ENCODE peak calls at places on chromosomes 12 and 14, in six cellular contexts. H, I, A, J, C and R are unnamed samples.

GRCh38 chr12:97404549-97404948 is 58.1 kb upstream of the RMST start:
- DNase-seq in C (no peak), I (no peak), H (no peak), J (peak; percentile 0), A (peak; percentile 78), R (peak; percentile 56)

GRCh38 chr12:66813137-66813867 is 134.4 kb upstream of the GRIP1 start:
- DNase-seq in H (no peak), C (no peak), J (no peak), I (no peak), A (no peak), R (no peak)

GRCh38 chr12:131218291-131219172 is 264.8 kb downstream of the ADGRD1 start:
- DNase-seq in J (no peak), A (peak; percentile 41), H (no peak), I (no peak), C (no peak), R (peak; percentile 53)

GRCh38 chr12:4780624-4781023 is 60.4 kb downstream of the GALNT8 start:
- DNase-seq in I (no peak), A (no peak), C (no peak), J (no peak), H (peak; percentile 76), R (no peak)

GRCh38 chr12:95701722-95702418 is 88.7 kb downstream of the NTN4 start:
- DNase-seq in J (no peak), I (no peak), H (peak; percentile 31), A (no peak), C (no peak), R (no peak)

GRCh38 chr12:94092516-94093241 is 55.7 kb upstream of the PLXNC1 start:
- DNase-seq in C (no peak), H (peak; percentile 69), J (peak; percentile 36), A (no peak), I (no peak), R (no peak)

GRCh38 chr12:49664167-49664566 is 40.8 kb downstream of the PRPF40B start:
- DNase-seq in H (no peak), A (no peak), C (no peak), I (no peak), J (no peak), R (no peak)

GRCh38 chr14:55948399-55948798 is 169.8 kb upstream of the PELI2 start:
- DNase-seq in A (peak; percentile 60), I (no peak), H (no peak), C (no peak), J (no peak), R (no peak)

GRCh38 chr14:79587194-79587593 is 624.1 kb downstream of the DIO2 start:
- DNase-seq in I (no peak), A (no peak), C (no peak), J (no peak), H (no peak), R (no peak)

GRCh38 chr14:79587875-79588274 is 623.4 kb downstream of the DIO2 start:
- DNase-seq in J (no peak), A (no peak), I (no peak), H (no peak), C (no peak), R (no peak)

GRCh38 chr14:79584679-79585078 is 626.6 kb downstream of the DIO2 start:
- DNase-seq in C (peak; percentile 86), H (no peak), I (no peak), A (no peak), J (peak; percentile 91), R (no peak)

GRCh38 chr14:79585845-79586244 is 625.5 kb downstream of the DIO2 start:
- DNase-seq in A (no peak), I (no peak), J (peak; percentile 76), C (no peak), H (no peak), R (no peak)

DNA sequence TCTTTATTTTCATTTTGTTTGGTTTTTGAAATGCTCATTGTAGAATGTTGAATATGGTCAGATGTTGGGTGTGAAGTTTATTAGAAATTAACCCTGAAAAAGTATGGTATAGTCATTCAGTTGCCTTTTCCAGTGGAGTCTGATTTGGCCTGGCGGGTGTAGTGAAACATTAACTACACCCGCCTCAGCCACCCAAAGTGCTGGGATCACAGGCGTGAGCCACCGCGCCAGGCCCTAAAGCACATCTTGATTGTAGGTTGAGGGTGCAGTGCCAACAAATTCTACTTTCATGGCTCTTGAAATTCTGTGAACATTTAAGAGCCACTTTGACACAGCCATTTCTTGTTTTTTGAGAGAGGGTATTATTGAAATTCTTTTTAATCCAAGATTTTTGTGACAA is 624.9 kb downstream of the DIO2 start:
- DNase-seq in A (no peak), I (no peak), C (no peak), J (no peak), H (no peak), R (no peak)
- H3K27ac ChIP-seq in A (no peak overlapping the region), I (no peak overlapping the region), C (no peak overlapping the region), J (peak overlapping the region; percentile 93), H (no peak overlapping the region), R (no peak overlapping the region)

GRCh38 chr14:23345987-23346692 is 6.5 kb downstream of the SLC22A17 start:
- DNase-seq in C (no peak), H (no peak), A (peak; percentile 36), J (no peak), I (no peak), R (peak; percentile 40)
- TF ChIP-seq CTCF in C (no peak), H (no peak), A (peak; percentile 33), J (no peak), I (no peak), R (peak; percentile 45)

GRCh38 chr14:96681826-96682225 is 115.4 kb upstream of the VRK1 start:
- DNase-seq in A (no peak), H (no peak), C (no peak), I (no peak), J (no peak), R (no peak)
- H3K27ac ChIP-seq in A (no peak overlapping the region), H (no peak overlapping the region), C (no peak overlapping the region), I (no peak overlapping the region), J (no peak overlapping the region), R (no peak overlapping the region)

DNA sequence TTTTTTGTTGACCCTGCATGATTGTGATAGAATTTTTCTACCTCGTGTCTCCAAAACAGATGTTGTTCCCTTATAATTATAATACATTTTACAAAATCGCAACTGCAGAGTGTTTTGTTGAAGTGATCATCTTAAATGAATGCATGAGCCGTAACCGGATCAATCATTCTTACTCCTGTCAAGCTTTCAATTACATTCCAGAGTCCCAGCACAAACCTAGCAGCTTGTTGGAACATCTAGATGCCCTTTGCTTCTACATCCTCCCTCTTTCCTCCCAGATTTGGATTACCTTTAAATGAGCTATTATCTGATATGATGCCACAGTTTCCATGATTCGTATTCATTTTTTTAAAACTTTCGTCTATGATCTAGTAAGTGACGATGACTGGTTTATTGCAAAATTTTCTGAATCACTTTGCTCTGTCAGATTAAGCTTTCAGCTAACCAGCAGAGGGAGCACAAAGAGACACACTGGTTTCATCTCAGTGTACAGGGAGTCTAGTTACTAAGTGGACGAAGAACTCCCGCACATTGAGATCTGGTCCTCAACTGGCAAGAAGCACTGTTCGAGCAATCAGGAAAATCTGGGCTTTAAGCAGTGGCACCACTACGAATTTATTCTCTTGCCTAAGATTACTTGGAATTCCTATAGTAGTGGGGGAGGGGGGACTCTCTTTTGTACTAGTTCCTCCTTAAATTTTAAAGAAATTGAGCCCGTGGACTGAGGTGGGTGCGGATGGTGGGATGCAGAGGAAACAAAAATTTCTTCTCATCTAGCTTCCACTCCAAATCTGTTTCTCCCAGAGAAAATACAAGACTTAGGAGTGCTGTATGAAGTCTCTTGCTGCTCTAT is 40.9 kb downstream of the TSHR start:
- DNase-seq in H (peak; percentile 22), A (peak; percentile 64), C (peak; percentile 64), I (no peak), J (peak; percentile 72), R (peak; percentile 53)
- TF ChIP-seq CTCF in H (peak; percentile 57), A (peak; percentile 71), C (peak; percentile 89), I (peak; percentile 59), J (peak; percentile 77), R (peak; percentile 64)

GRCh38 chr12:46478123-46478522 is 105.5 kb upstream of the SLC38A2 start:
- DNase-seq in C (no peak), H (no peak), A (no peak), J (no peak), I (no peak), R (no peak)
- H3K27ac ChIP-seq in C (no peak overlapping the region), H (no peak overlapping the region), A (no peak overlapping the region), J (no peak overlapping the region), I (no peak overlapping the region), R (no peak overlapping the region)

GRCh38 chr14:32230181-32230580 is 27.1 kb upstream of the RNU6-8 start:
- DNase-seq in C (no peak), I (no peak), J (no peak), A (no peak), H (no peak), R (no peak)
- TF ChIP-seq CTCF in C (no peak), I (no peak), J (no peak), A (no peak), H (no peak), R (no peak)